ENCODE peak calls at places on chromosome 9, in eight cellular contexts. V, H, L, Y, Q, B, W and O are unnamed samples.

GRCh38 chr9:76297721-76298239 is 96.4 kb downstream of the RFK start:
- DNase-seq in Y (peak), W (peak), Q (peak), B (peak), L (no peak), H (peak), V (no peak), O (peak)

GRCh38 chr9:136089697-136090045 is 5.4 kb downstream of the NACC2 start:
- DNase-seq in H (no peak), Q (no peak), L (no peak), W (no peak), V (no peak), B (peak), Y (no peak), O (peak)

GRCh38 chr9:94805585-94805984 is 79.1 kb downstream of the AOPEP start:
- DNase-seq in V (no peak), L (no peak), W (peak), Y (peak), B (peak), Q (no peak), H (no peak), O (peak)

GRCh38 chr9:15572200-15572599 is 19.4 kb downstream of the CCDC171 start:
- DNase-seq in B (no peak), Y (no peak), H (no peak), W (no peak), L (no peak), Q (no peak), V (no peak), O (peak)

GRCh38 chr9:84258371-84258770 is 82.2 kb downstream of the SLC28A3 start:
- DNase-seq in H (no peak), L (no peak), W (no peak), B (no peak), Q (no peak), Y (no peak), V (no peak), O (no peak)

GRCh38 chr9:98085955-98086354 is 29.4 kb downstream of the NANS start:
- DNase-seq in H (peak), W (no peak), Y (no peak), Q (no peak), L (no peak), B (no peak), V (peak), O (no peak)

GRCh38 chr9:88092699-88093359 is 45.4 kb downstream of the SPATA31C2 start:
- DNase-seq in V (peak), L (no peak), B (peak), H (no peak), Y (no peak), Q (no peak), W (no peak), O (peak)

GRCh38 chr9:17490110-17490509 is 88.8 kb upstream of the SH3GL2 start:
- DNase-seq in Y (no peak), Q (no peak), V (peak), W (no peak), H (no peak), L (no peak), B (no peak), O (no peak)

GRCh38 chr9:131478421-131478868 is 24.3 kb upstream of the POMT1 start:
- DNase-seq in H (no peak), V (peak), Q (no peak), W (no peak), B (peak), L (no peak), Y (no peak), O (peak)

GRCh38 chr9:136525841-136526499 is 19.9 kb downstream of the NOTCH1 start:
- DNase-seq in Y (no peak), W (no peak), B (no peak), L (peak), V (no peak), Q (peak), H (peak), O (no peak)

GRCh38 chr9:112283854-112284253 is 49.6 kb downstream of the PTBP3 start:
- DNase-seq in H (no peak), B (no peak), L (no peak), V (peak), Y (no peak), Q (no peak), W (no peak), O (no peak)

GRCh38 chr9:128372188-128372641 is 1.0 kb downstream of the URM1 start:
- DNase-seq in Y (no peak), B (peak), L (no peak), W (peak), Q (no peak), V (no peak), H (no peak), O (no peak)

GRCh38 chr9:116493183-116493582 is 193.9 kb upstream of the TRIM32 start:
- DNase-seq in Q (no peak), H (no peak), Y (no peak), B (peak), L (no peak), V (peak), W (no peak), O (no peak)

GRCh38 chr9:77511525-77511924 is 136.6 kb downstream of the GNA14 start:
- DNase-seq in L (no peak), Q (no peak), V (no peak), H (no peak), W (no peak), Y (no peak), B (no peak), O (no peak)

GRCh38 chr9:91500509-91501011 is 76.9 kb upstream of the NFIL3 start:
- DNase-seq in H (no peak), W (peak), V (no peak), Q (no peak), B (peak), L (no peak), Y (peak), O (peak)

GRCh38 chr9:26744362-26744965 is 148.1 kb downstream of the CAAP1 start:
- DNase-seq in W (no peak), Y (no peak), L (no peak), H (no peak), Q (no peak), V (peak), B (peak), O (peak)

GRCh38 chr9:68949271-68950000 is 64.5 kb downstream of the PRKACG start:
- DNase-seq in B (peak), W (no peak), V (no peak), L (peak), Y (no peak), H (peak), Q (no peak), O (peak)

GRCh38 chr9:75988663-75989062 is 98.2 kb downstream of the PCSK5 start:
- DNase-seq in Q (no peak), H (no peak), L (no peak), Y (no peak), W (no peak), V (no peak), B (no peak), O (no peak)

GRCh38 chr9:116695441-116695840 is 8.3 kb downstream of the TRIM32 start:
- DNase-seq in L (no peak), B (no peak), Q (no peak), H (no peak), W (no peak), V (no peak), Y (no peak), O (no peak)

GRCh38 chr9:3689555-3689954 is 163.8 kb upstream of the RFX3 start:
- DNase-seq in V (no peak), B (no peak), W (no peak), Q (no peak), Y (no peak), H (no peak), L (no peak), O (no peak)

GRCh38 chr9:70881321-70881720 is 240.1 kb downstream of the TRPM3 start:
- DNase-seq in B (no peak), Y (no peak), H (no peak), W (no peak), L (no peak), Q (no peak), V (no peak), O (no peak)

GRCh38 chr9:131167146-131167692 is 41.8 kb downstream of the NUP214 start:
- DNase-seq in Y (no peak), H (no peak), L (no peak), B (peak), Q (no peak), V (no peak), W (peak), O (no peak)

GRCh38 chr9:18692240-18692639 is 218.3 kb downstream of the ADAMTSL1 start:
- DNase-seq in Y (no peak), L (no peak), B (no peak), V (no peak), W (no peak), Q (no peak), H (no peak), O (no peak)

GRCh38 chr9:71349218-71349617 is 227.8 kb upstream of the TRPM3 start:
- DNase-seq in Q (no peak), W (no peak), V (no peak), L (no peak), Y (no peak), B (peak), H (no peak), O (peak)

GRCh38 chr9:97866300-97866699 is 13.3 kb downstream of the FOXE1 start:
- DNase-seq in H (no peak), L (no peak), B (no peak), Y (no peak), V (no peak), W (no peak), Q (no peak), O (no peak)

GRCh38 chr9:133534346-133535284 is at the start of gene ADAMTSL2:
- DNase-seq in V (peak), B (peak), H (no peak), Q (peak), L (peak), W (peak), Y (no peak), O (peak)

GRCh38 chr9:134275379-134275778 is 50.9 kb upstream of the RXRA start:
- DNase-seq in H (no peak), L (no peak), W (no peak), V (peak), Q (no peak), B (no peak), Y (no peak), O (no peak)

GRCh38 chr9:38039090-38039906 is 29.7 kb downstream of the SHB start:
- DNase-seq in H (no peak), B (peak), V (peak), L (no peak), Y (peak), W (no peak), Q (no peak), O (peak)

GRCh38 chr9:38038307-38039089 is 30.5 kb downstream of the SHB start:
- DNase-seq in L (no peak), H (no peak), V (peak), W (peak), Q (no peak), Y (no peak), B (no peak), O (no peak)

GRCh38 chr9:38041564-38042267 is 27.3 kb downstream of the SHB start:
- DNase-seq in H (no peak), Q (no peak), V (no peak), B (no peak), Y (no peak), L (no peak), W (no peak), O (no peak)

GRCh38 chr9:38037981-38038306 is 31.1 kb downstream of the SHB start:
- DNase-seq in L (no peak), Y (no peak), Q (no peak), V (no peak), W (no peak), B (no peak), H (no peak), O (no peak)

DNA sequence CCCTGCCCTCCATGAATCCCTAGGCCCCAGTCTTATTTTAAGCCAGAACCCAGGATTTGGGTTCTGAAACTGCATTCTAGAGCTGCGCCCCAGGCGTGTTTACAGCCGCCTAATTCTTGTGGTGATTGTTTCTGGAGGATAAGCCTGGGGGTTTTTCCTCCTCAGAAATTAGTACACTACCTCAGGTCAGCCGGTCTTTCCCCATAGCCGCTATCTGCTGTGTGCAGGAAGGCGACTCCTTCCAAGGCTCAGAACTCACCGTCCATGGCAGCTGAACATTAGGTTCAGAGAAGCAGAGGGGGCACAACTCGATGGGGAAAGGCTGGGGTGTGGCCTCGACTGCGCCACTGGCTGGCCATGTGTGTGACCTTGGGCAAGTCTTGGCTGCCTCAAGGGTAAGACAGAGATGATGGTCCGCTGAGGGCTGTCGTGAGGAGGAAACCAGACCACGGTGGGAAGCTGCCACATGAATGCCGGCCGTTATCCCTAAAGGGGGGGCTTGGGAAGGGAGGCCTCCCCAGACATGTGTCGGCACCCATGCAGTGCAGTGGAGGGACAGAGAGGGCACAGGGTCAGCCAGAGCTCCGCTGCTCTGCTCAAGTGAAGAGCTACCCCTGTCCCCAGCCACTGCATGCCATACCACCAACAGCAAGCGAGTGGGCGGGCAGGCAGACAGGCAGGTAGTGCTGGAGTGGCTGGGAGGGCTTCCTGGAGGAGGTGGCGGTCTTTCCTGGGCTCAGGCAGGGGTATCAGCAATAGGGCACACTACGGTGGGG is 28.9 kb downstream of the SHB start:
- DNase-seq in H (no peak), V (no peak), L (no peak), W (no peak), Q (no peak), B (no peak), Y (no peak), O (no peak)
- H3K4me3 ChIP-seq in H (no peak), V (no peak), L (no peak), W (no peak), Q (no peak), B (no peak), Y (no peak), O (no peak)

DNA sequence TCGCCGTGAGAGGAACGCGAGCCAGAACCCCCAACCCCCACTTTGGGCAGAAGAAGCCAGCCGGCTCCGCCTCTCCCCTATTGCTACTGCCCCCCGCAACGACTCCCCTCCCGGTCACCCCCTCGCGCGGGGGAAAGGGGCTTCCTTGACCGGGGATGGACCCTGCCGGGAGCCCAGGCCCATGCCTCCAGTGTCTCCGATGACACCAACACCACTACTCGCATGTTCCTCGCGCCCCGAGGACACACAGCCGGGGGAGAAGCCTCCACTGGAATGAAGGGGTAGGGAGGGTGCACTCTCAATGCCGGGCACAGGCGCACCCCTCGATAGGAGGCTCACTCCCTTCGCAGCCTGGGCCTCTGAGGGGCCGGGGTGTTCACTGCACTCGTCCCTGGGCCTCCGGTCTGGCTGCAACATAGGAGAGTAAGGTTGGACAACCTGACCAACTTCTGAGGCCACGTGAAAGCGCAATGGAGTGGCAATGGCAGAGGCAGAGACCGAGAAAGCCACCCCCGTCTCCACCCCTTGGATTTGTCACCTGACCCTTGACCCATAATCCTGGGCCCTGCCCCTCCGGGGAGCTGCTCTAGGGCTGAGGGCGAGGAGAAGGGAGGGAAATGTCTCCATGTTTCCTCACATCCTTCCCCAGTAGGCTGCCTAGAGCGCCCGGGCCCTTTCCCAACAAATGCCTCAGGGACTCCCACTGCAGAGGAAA is 1.0 kb upstream of the CNTFR start:
- DNase-seq in L (no peak), B (no peak), W (no peak), H (peak), V (no peak), Y (no peak), Q (no peak), O (no peak)
- H3K4me3 ChIP-seq in L (peak), B (peak), W (no peak), H (peak), V (no peak), Y (no peak), Q (peak), O (no peak)

DNA sequence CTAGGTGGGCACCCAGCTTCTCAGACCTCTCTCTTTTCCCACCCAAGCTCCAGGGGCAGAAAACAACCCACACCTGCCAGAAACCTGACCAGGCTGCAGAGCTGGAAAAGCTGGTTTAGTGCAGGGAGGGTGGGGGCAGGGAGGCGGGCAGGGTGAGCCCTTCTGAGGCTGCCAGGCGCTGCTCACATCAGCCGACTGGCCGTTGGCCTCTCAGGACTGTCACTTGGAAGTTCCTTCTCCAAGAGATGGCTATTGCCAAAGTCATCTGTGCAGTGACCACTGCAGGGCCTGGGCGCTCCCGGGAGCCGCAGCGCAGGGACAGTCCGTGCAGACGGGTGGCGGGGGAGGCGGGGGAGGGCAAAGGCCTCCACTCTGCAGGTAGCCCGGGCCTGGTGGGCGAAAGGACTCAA is 204.9 kb upstream of the IER5L start:
- DNase-seq in Q (peak), H (peak), B (no peak), Y (no peak), L (peak), W (peak), V (peak), O (no peak)
- H3K4me3 ChIP-seq in Q (peak), H (peak), B (peak), Y (peak), L (peak), W (peak), V (no peak), O (peak)

DNA sequence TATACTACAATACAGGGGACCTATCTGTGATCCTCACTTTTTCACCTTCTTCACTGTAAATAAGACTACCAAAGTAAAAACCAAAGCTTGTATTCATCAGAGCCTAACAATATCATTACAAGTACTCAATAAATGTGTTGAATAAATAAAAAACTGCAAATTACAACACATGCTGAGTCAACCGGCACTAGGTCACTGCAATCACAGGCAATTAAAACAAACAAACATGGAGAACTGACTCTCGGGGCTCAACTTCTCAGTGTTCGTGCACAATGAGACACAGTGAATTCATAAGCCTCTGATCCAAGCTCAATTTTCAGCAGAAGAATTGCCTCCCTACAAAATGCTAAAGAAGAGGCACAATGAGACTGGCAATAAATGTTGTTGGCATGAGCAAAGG is 69.2 kb downstream of the CDK5RAP2 start:
- DNase-seq in H (no peak), W (peak), L (no peak), V (no peak), B (no peak), Y (no peak), Q (no peak), O (peak)
- H3K4me3 ChIP-seq in H (no peak), W (no peak), L (no peak), V (no peak), B (no peak), Y (no peak), Q (no peak), O (no peak)

DNA sequence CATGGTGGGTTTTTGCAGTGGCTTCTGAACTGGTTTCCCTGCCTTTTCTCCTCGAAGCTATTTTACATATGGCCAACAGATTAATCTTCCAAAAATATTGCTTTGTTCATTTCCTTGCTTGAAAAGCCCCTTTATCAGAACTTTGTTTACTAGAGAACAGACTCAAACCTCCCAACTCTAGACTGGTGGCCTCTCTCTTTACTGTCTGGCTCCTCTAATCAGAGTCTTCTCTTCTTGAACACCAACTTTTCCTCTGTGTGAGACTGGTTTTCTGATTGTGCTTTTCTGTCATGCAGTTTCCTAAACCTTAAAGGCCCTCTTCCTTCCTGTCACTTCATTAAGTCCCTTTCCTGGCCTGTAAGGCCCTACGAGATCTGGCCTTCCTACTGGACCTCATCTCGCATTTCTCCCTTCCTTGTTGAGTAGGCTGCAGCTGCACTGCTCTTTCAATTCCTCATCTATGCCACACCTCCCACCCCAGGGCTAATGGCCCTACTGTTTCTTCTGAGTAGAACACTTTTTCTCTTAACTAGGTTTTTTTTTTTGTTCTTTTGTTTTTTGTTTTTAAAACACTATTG is 5.7 kb downstream of the C9orf43 start:
- DNase-seq in V (no peak), Y (no peak), H (no peak), W (no peak), Q (no peak), B (no peak), L (no peak), O (no peak)
- H3K4me3 ChIP-seq in V (no peak), Y (no peak), H (no peak), W (no peak), Q (no peak), B (no peak), L (no peak), O (no peak)